ENCODE peak calls at places on chromosomes 7 and 10, in seven cellular contexts. M is dorsolateral prefrontal cortex; Q is lung; T is CD4-positive, alpha-beta T cell; U is hepatocyte; F is coronary artery; K is endodermal cell. X is an unnamed sample.

GRCh38 chr10:130458509-130458908 is 322.3 kb downstream of the GLRX3 start:
- DNase-seq in Q (no peak), T (no peak), K (no peak), M (no peak), U (no peak), F (peak), X (no peak)

GRCh38 chr7:7653568-7654187 is 13.1 kb downstream of the UMAD1 start:
- DNase-seq in F (no peak), U (peak), K (peak), M (no peak), T (no peak), Q (no peak), X (no peak)

GRCh38 chr7:45331563-45331962 is 174.0 kb downstream of the RAMP3 start:
- DNase-seq in M (no peak), U (no peak), F (no peak), Q (no peak), K (no peak), T (no peak), X (no peak)

GRCh38 chr7:116434820-116435341 is 64.7 kb upstream of the CAV2 start:
- DNase-seq in T (no peak), U (no peak), Q (no peak), M (no peak), F (no peak), K (no peak), X (no peak)

GRCh38 chr10:46553238-46554049 is 3.0 kb downstream of the GPRIN2 start:
- DNase-seq in K (peak), Q (peak), T (no peak), U (no peak), M (peak), F (peak), X (no peak)

GRCh38 chr10:2754943-2755342 is 312.4 kb upstream of the PFKP start:
- DNase-seq in U (no peak), K (no peak), M (no peak), T (no peak), Q (no peak), F (no peak), X (no peak)

GRCh38 chr7:70380315-70381027 is 751.5 kb upstream of the GALNT17 start:
- DNase-seq in U (no peak), Q (no peak), K (no peak), T (no peak), M (no peak), F (peak), X (no peak)

GRCh38 chr10:60809157-60809556 is 30.9 kb downstream of the CDK1 start:
- DNase-seq in F (no peak), T (no peak), M (no peak), U (peak), K (no peak), Q (no peak), X (no peak)

GRCh38 chr7:2893411-2893861 is 49.3 kb upstream of the GNA12 start:
- DNase-seq in F (no peak), U (no peak), K (no peak), Q (no peak), T (no peak), M (no peak), X (no peak)

GRCh38 chr10:5266804-5267203 is 70.2 kb downstream of the AKR1C4 start:
- DNase-seq in T (no peak), F (no peak), K (no peak), M (no peak), Q (no peak), U (no peak), X (no peak)

GRCh38 chr10:128569546-128569945 is 443.3 kb upstream of the MKI67 start:
- DNase-seq in T (no peak), F (no peak), U (no peak), K (no peak), M (no peak), Q (no peak), X (no peak)

GRCh38 chr7:114789161-114789560 is 132.7 kb upstream of the MDFIC start:
- DNase-seq in T (no peak), Q (no peak), K (no peak), M (no peak), F (no peak), U (no peak), X (no peak)

GRCh38 chr7:112132123-112132694 is 74.0 kb downstream of the DOCK4 start:
- DNase-seq in U (no peak), T (no peak), Q (no peak), M (no peak), K (no peak), F (no peak), X (no peak)

GRCh38 chr10:28097633-28098032 is 98.8 kb upstream of the ODAD2 start:
- DNase-seq in Q (no peak), F (no peak), M (no peak), K (no peak), U (no peak), T (no peak), X (no peak)

GRCh38 chr10:120456626-120457430 is at the start of gene PLPP4:
- DNase-seq in U (peak), T (no peak), M (peak), Q (peak), F (no peak), K (peak), X (no peak)

GRCh38 chr10:63467833-63468232 is 2.1 kb upstream of the JMJD1C start:
- DNase-seq in T (no peak), Q (no peak), F (no peak), M (no peak), K (no peak), U (no peak), X (no peak)

GRCh38 chr10:133201151-133201947 is 28.7 kb upstream of the UTF1 start:
- DNase-seq in U (no peak), T (no peak), F (no peak), K (no peak), Q (no peak), M (no peak), X (no peak)

GRCh38 chr7:151010307-151011096 is 13.8 kb downstream of the ATG9B start:
- DNase-seq in M (no peak), Q (no peak), K (peak), U (peak), F (no peak), T (no peak), X (no peak)

GRCh38 chr10:35392482-35393230 is 56.3 kb downstream of the CCNY start:
- DNase-seq in K (peak), F (no peak), U (no peak), Q (no peak), T (no peak), M (no peak), X (no peak)

GRCh38 chr10:117342638-117343037 is 32.6 kb downstream of the PDZD8 start:
- DNase-seq in K (no peak), U (no peak), T (no peak), M (no peak), F (no peak), Q (no peak), X (no peak)

GRCh38 chr10:51861731-51862130 is 162.3 kb upstream of the CSTF2T start:
- DNase-seq in U (no peak), T (no peak), K (no peak), M (no peak), Q (no peak), F (no peak), X (no peak)

GRCh38 chr10:24716295-24716694 is 7.4 kb downstream of the ARHGAP21 start:
- DNase-seq in M (no peak), U (no peak), F (no peak), Q (no peak), T (no peak), K (no peak), X (no peak)

GRCh38 chr10:77925795-77926565 is 575 bp downstream of the DLG5 start:
- DNase-seq in M (peak), Q (peak), K (peak), U (peak), T (no peak), F (peak), X (no peak)

GRCh38 chr10:77926566-77927342 is at the start of gene DLG5:
- DNase-seq in M (peak), F (peak), Q (peak), T (no peak), U (peak), K (peak), X (no peak)

GRCh38 chr10:77925410-77925794 is 1.2 kb downstream of the DLG5 start:
- DNase-seq in U (peak), T (no peak), Q (no peak), K (no peak), M (peak), F (no peak), X (no peak)

GRCh38 chr10:77932016-77932715 is 5.6 kb upstream of the DLG5 start:
- DNase-seq in Q (no peak), F (no peak), K (no peak), T (no peak), M (no peak), U (no peak), X (no peak)

GRCh38 chr10:77927343-77928256 is 1.0 kb upstream of the DLG5 start:
- DNase-seq in Q (no peak), U (peak), F (no peak), T (no peak), K (peak), M (no peak), X (no peak)
- TF ChIP-seq CTCF in Q (no peak), U (no peak), F (no peak), T (no peak), K (no peak), M (no peak), X (no peak)

GRCh38 chr7:135147899-135148721 is at the start of gene TMEM140:
- DNase-seq in M (no peak), U (peak), K (no peak), Q (no peak), T (peak), F (no peak), X (no peak)
- TF ChIP-seq CTCF in M (no peak), U (no peak), K (no peak), Q (no peak), T (no peak), F (no peak), X (no peak)

DNA sequence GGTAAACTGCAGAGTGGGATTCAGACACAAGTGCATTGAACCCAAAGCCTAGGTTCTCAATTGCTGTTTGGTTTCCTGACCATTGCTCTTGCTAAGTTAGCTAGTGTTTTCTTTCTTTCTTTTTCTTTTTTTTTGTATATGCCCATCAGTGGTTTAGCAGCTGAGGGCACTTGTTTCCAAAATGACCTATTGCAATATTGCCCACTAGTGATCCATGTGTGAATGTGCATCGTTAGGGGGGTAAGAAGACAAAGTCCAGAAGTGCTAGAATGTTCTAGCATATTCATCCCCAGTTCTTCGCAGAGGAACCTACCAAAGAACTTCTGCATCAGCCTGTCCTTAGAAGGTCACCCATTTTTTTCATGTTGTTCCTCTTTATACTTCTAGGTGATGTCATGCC is 252.8 kb upstream of the GPR26 start:
- DNase-seq in T (no peak), Q (no peak), K (no peak), M (no peak), F (no peak), U (no peak), X (no peak)
- TF ChIP-seq CTCF in T (no peak), Q (no peak), K (no peak), M (no peak), F (no peak), U (no peak), X (no peak)

DNA sequence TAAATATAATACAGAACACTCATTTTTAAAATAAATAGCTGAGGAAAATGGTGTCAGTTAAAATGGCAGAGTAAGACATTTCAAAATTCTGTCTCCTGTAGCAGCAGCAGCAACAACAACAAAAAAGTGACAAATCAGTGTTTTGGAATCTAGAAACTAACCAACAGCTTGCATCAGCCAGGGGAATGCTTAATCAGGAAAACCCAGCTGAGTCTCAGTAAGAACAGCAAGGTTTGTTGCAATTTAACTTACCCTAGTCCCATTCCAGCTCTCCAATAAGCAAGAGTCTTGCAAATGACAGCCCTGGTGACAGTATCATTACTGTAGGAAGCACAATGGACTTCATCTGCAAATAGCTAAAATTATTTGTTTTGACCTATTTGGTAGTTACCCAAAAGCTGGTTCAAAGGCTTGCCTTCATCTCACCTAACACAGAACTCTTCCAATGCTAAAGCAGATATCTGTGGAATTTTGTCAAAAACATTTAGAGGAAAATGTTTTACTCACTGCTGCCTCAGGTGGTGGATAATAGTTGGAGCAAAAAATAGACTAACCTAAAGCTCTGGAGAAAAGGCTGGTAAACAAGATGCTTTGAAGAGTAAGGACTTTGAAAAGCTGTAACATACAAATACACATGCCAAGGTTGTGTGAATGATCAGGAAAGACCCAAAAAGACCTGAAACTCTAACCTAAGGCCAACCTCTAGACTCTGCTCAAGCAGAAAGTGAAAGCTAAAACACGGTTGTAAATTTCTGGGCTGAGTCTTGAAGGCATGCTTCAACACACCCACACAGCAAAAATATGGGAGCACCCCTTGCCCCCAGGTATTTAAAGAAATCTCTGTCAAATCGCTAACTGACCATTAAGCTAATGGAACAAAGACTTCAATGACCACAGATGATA is 9.9 kb upstream of the ARHGAP22 start:
- DNase-seq in U (no peak), M (no peak), T (no peak), F (no peak), Q (no peak), K (peak), X (no peak)
- TF ChIP-seq CTCF in U (no peak), M (peak), T (no peak), F (no peak), Q (no peak), K (peak), X (no peak)

DNA sequence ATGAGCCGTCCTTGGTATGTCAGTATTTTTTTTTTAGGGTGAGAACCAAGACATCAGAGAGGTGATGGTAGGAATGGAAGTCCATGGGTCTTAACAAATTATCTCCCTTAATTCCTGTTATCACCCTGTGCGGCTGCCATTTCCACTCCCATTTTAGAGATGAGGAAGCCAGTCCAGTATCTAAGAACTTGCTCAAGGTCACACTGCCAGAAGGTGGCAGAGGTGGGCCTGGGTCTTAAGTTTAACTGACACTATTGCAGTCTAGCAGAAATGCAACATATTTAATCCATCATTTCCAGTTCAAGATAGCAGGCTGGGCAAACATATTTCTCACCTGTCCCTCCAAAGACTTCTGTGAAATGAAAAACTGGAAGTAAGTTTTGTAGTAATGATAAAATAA is 108.3 kb downstream of the GLI3 start:
- DNase-seq in Q (no peak), U (no peak), K (peak), T (no peak), F (no peak), M (no peak), X (no peak)
- TF ChIP-seq CTCF in Q (no peak), U (peak), K (peak), T (no peak), F (no peak), M (no peak), X (no peak)

GRCh38 chr10:84163992-84164391 is 9.6 kb upstream of the GPR15LG start:
- DNase-seq in T (no peak), Q (no peak), K (no peak), M (no peak), U (no peak), F (no peak), X (no peak)
- TF ChIP-seq CTCF in T (no peak), Q (no peak), K (no peak), M (no peak), U (no peak), F (no peak), X (no peak)